ENCODE peak calls at places on chromosome 18, in seven cellular contexts. F is psoas muscle, I is omental fat pad, B is Calu3, T is mucosa of descending colon, L is MM.1S, A is AG10803. P is an unnamed sample.

GRCh38 chr18:58097127-58097906 is 53.3 kb downstream of the NEDD4L start:
- DNase-seq in F (no peak), I (no peak), B (no peak), T (no peak), L (no peak), A (no peak), P (no peak)

GRCh38 chr18:26618130-26618529 is 69.8 kb upstream of the KCTD1 start:
- DNase-seq in F (no peak), I (no peak), B (no peak), T (no peak), L (no peak), A (no peak), P (no peak)

GRCh38 chr18:55918449-55918848 is 330.5 kb upstream of the TCF4 start:
- DNase-seq in F (no peak), I (no peak), B (no peak), T (no peak), L (no peak), A (peak; percentile 63), P (no peak)

GRCh38 chr18:10748641-10749040 is 222.8 kb downstream of the NAPG start:
- DNase-seq in F (no peak), I (no peak), B (no peak), T (no peak), L (no peak), A (no peak), P (no peak)

GRCh38 chr18:3450358-3451107 is 561 bp downstream of the TGIF1 start:
- DNase-seq in F (peak; percentile 74), I (no peak), B (peak; percentile 36), T (peak; percentile 80), L (no peak), A (peak; percentile 78), P (peak; percentile 29)

GRCh38 chr18:64991102-64991501 is 759.7 kb upstream of the CDH7 start:
- DNase-seq in F (no peak), I (no peak), B (no peak), T (no peak), L (no peak), A (no peak), P (no peak)

GRCh38 chr18:48827321-48828200 is 123.2 kb downstream of the SMAD7 start:
- DNase-seq in F (no peak), I (peak; percentile 24), B (no peak), T (peak; percentile 22), L (no peak), A (peak; percentile 66), P (no peak)

GRCh38 chr18:57959278-57959677 is 84.7 kb upstream of the NEDD4L start:
- DNase-seq in F (no peak), I (no peak), B (peak; percentile 72), T (peak; percentile 50), L (peak; percentile 60), A (peak; percentile 35), P (peak; percentile 48)

GRCh38 chr18:52009958-52010357 is 330.0 kb upstream of the DCC start:
- DNase-seq in F (no peak), I (no peak), B (no peak), T (no peak), L (peak; percentile 21), A (no peak), P (peak; percentile 8)

GRCh38 chr18:22666411-22666940 is 248.8 kb upstream of the CTAGE1 start:
- DNase-seq in F (no peak), I (no peak), B (no peak), T (no peak), L (no peak), A (no peak), P (no peak)

GRCh38 chr18:53566622-53567021 is 657.8 kb downstream of the MBD2 start:
- DNase-seq in F (no peak), I (no peak), B (no peak), T (no peak), L (no peak), A (no peak), P (no peak)

GRCh38 chr18:31487251-31488015 is 10.5 kb upstream of the DSG2 start:
- DNase-seq in F (no peak), I (no peak), B (peak; percentile 60), T (no peak), L (no peak), A (peak; percentile 71), P (no peak)

GRCh38 chr18:14978962-14979535 is 231.1 kb downstream of the ANKRD30B start:
- DNase-seq in F (no peak), I (no peak), B (peak; percentile 66), T (peak; percentile 85), L (no peak), A (peak; percentile 54), P (no peak)

GRCh38 chr18:48879008-48879431 is 71.7 kb downstream of the SMAD7 start:
- DNase-seq in F (no peak), I (no peak), B (peak; percentile 86), T (peak; percentile 13), L (no peak), A (no peak), P (no peak)

GRCh38 chr18:48409591-48410094 is 460 bp upstream of the ZBTB7C start:
- DNase-seq in F (peak; percentile 63), I (no peak), B (peak; percentile 15), T (peak; percentile 50), L (no peak), A (no peak), P (peak; percentile 30)

GRCh38 chr18:7923105-7923504 is 356.0 kb downstream of the PTPRM start:
- DNase-seq in F (no peak), I (no peak), B (peak; percentile 22), T (no peak), L (no peak), A (no peak), P (no peak)

GRCh38 chr18:7921938-7922587 is 354.9 kb downstream of the PTPRM start:
- DNase-seq in F (no peak), I (no peak), B (peak; percentile 48), T (no peak), L (no peak), A (peak; percentile 52), P (no peak)

GRCh38 chr18:7924616-7925015 is 357.5 kb downstream of the PTPRM start:
- DNase-seq in F (no peak), I (no peak), B (no peak), T (no peak), L (no peak), A (no peak), P (no peak)

GRCh38 chr18:7927119-7927518 is 360.0 kb downstream of the PTPRM start:
- DNase-seq in F (no peak), I (no peak), B (no peak), T (no peak), L (no peak), A (no peak), P (no peak)

DNA sequence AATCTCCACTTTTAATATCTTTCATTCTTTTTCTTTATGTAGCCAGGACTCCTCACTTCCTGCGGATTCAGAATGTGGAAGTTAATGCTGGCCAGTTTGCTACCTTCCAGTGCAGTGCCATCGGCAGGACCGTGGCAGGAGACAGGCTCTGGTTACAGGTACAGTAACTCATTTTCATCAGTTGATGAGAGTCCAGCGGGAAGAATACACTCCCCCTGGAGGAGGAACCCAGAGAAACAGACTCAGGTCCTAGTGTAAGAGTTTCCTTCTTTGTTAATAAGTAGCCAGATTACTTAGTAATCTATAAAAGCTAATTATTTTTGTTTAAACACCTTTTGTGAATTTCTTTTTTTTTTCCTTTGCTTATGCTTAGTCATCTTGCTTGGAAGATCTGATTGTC is 359.4 kb downstream of the PTPRM start:
- DNase-seq in F (no peak), I (no peak), B (peak; percentile 78), T (no peak), L (no peak), A (no peak), P (no peak)
- TF ChIP-seq CTCF in F (peak; percentile 60), I (no peak), B (peak; percentile 71), T (no peak), L (no peak), A (no peak), P (no peak)

DNA sequence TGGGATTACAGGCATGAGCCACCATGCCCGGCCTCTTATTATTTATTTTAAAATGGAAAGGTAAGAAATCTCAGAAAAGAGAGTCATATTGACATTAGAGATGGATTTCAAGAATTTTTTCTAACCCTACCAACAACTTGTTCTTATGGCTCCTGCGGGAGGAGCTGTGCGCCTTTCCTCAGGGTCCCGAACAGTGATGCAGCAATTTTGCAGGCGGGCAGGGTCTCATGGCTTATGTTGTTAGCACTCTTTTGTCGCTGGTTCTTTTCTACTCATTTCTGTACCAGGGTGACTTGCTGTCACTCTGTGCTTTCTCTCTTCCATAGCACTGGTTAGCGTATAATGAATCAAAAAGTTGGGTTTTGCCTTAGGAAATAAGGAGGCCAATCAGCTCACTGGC is 148.8 kb upstream of the DLGAP1 start:
- DNase-seq in F (no peak), I (no peak), B (no peak), T (no peak), L (no peak), A (no peak), P (no peak)
- TF ChIP-seq CTCF in F (no peak), I (no peak), B (no peak), T (no peak), L (no peak), A (no peak), P (no peak)

GRCh38 chr18:59456657-59457056 is 97.6 kb upstream of the LMAN1 start:
- DNase-seq in F (no peak), I (no peak), B (no peak), T (no peak), L (no peak), A (no peak), P (no peak)

GRCh38 chr18:59461171-59461570 is 102.1 kb upstream of the LMAN1 start:
- DNase-seq in F (no peak), I (no peak), B (no peak), T (no peak), L (no peak), A (no peak), P (no peak)

GRCh38 chr18:59458575-59458974 is 99.5 kb upstream of the LMAN1 start:
- DNase-seq in F (no peak), I (no peak), B (no peak), T (no peak), L (no peak), A (no peak), P (no peak)

GRCh38 chr18:59460060-59460395 is 101.0 kb upstream of the LMAN1 start:
- DNase-seq in F (no peak), I (no peak), B (no peak), T (no peak), L (no peak), A (peak; percentile 49), P (no peak)

DNA sequence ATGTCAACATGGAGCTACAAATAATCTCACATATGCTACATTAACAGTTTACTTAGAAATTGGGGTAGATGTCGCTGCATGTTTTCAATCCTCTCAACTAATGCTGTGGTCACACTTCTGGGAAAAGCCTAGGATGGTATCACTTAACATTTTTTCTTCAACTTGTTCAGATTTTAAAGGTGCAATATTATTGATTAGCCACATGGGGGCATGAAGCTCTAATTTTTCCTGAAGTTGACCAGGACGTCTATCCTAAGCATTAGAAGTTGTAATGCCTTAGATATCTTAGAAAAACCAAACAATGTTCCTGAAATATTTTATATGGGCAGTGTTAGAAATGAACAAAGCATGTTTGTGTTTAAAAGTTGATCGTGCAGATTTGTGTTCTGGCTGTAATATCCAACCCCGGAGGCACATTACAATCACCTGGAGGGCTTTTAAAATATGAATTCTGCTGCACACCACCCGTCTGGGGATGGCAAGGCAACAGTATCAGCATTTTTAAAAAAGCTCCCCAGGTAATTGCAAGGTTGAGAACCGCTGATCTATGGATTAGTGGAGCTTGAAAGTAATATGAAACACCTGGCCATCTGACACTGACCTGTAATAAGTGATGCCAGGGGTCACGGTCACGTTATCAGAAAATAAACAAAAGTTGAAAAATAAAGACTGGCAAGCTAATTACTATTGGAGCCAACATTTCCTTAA is 100.4 kb upstream of the LMAN1 start:
- DNase-seq in F (no peak), I (no peak), B (no peak), T (no peak), L (peak; percentile 29), A (peak; percentile 81), P (peak; percentile 40)
- TF ChIP-seq CTCF in F (peak; percentile 64), I (no peak), B (no peak), T (no peak), L (peak; percentile 58), A (peak; percentile 70), P (peak; percentile 54)

GRCh38 chr18:61770279-61770678 is 122.5 kb downstream of the RNF152 start:
- DNase-seq in F (no peak), I (no peak), B (no peak), T (no peak), L (no peak), A (no peak), P (no peak)
- TF ChIP-seq CTCF in F (no peak), I (no peak), B (no peak), T (no peak), L (no peak), A (no peak), P (no peak)